ENCODE peak calls at places on chromosome 18, in nine cellular contexts. X, J, R, D, M, V, S, U and G are unnamed samples.

GRCh38 chr18:41828137-41828536 is 126.9 kb upstream of the PIK3C3 start:
- DNase-seq in X (no peak), J (no peak), R (no peak), D (no peak), M (no peak), V (no peak), S (no peak), U (no peak), G (no peak)

GRCh38 chr18:53070706-53071105 is 730.7 kb downstream of the DCC start:
- DNase-seq in X (no peak), J (no peak), R (no peak), D (no peak), M (no peak), V (no peak), S (no peak), U (no peak), G (no peak)

GRCh38 chr18:51133580-51134160 is 63.8 kb downstream of the MEX3C start:
- DNase-seq in X (no peak), J (no peak), R (no peak), D (no peak), M (no peak), V (no peak), S (no peak), U (no peak), G (no peak)

GRCh38 chr18:28736223-28736622 is 559.3 kb upstream of the CDH2 start:
- DNase-seq in X (no peak), J (no peak), R (no peak), D (no peak), M (no peak), V (no peak), S (no peak), U (no peak), G (no peak)

GRCh38 chr18:77765468-77765867 is 515.8 kb downstream of the GALR1 start:
- DNase-seq in X (no peak), J (no peak), R (no peak), D (no peak), M (no peak), V (no peak), S (peak), U (no peak), G (peak)

GRCh38 chr18:63788447-63789096 is 13.4 kb downstream of the SERPINB7 start:
- DNase-seq in X (peak), J (peak), R (no peak), D (no peak), M (peak), V (peak), S (no peak), U (no peak), G (peak)

GRCh38 chr18:79490593-79491551 is 95.1 kb downstream of the NFATC1 start:
- DNase-seq in X (no peak), J (no peak), R (no peak), D (no peak), M (no peak), V (no peak), S (no peak), U (no peak), G (no peak)

GRCh38 chr18:22168360-22168921 is 948 bp upstream of the GATA6 start:
- DNase-seq in X (no peak), J (no peak), R (no peak), D (no peak), M (no peak), V (no peak), S (no peak), U (peak), G (peak)

GRCh38 chr18:36441426-36441870 is 143.9 kb downstream of the FHOD3 start:
- DNase-seq in X (no peak), J (no peak), R (no peak), D (no peak), M (no peak), V (no peak), S (no peak), U (no peak), G (no peak)

GRCh38 chr18:8608795-8609673 is at the start of gene RAB12:
- DNase-seq in X (no peak), J (peak), R (peak), D (no peak), M (peak), V (peak), S (peak), U (peak), G (peak)

GRCh38 chr18:11937874-11938478 is 29.9 kb upstream of the MPPE1 start:
- DNase-seq in X (no peak), J (peak), R (no peak), D (peak), M (peak), V (peak), S (peak), U (peak), G (peak)

GRCh38 chr18:76518543-76519155 is 23.6 kb upstream of the ZNF516 start:
- DNase-seq in X (no peak), J (no peak), R (no peak), D (no peak), M (no peak), V (no peak), S (peak), U (no peak), G (peak)

GRCh38 chr18:57768557-57769326 is 34.4 kb downstream of the ATP8B1 start:
- DNase-seq in X (no peak), J (no peak), R (no peak), D (no peak), M (no peak), V (no peak), S (no peak), U (no peak), G (no peak)